ENCODE peak calls at places on chromosomes 11 and 22, in eight cellular contexts. One of them, this sample, is unnamed.

GRCh38 chr11:68659158-68659921 is 25.0 kb upstream of the GAL start:
- DNase-seq in GM23338: no peak
- DNase-seq in brain microvascular endothelial cell: peak
- DNase-seq in epithelial cell of esophagus: peak
- DNase-seq in astrocyte: peak
- DNase-seq in foreskin fibroblast: peak
- DNase-seq in esophagus squamous epithelium: no peak
- DNase-seq in sigmoid colon: peak
- DNase-seq in this sample: peak

GRCh38 chr11:46210133-46210636 is 67.3 kb upstream of the CREB3L1 start:
- DNase-seq in GM23338: no peak
- DNase-seq in brain microvascular endothelial cell: peak
- DNase-seq in epithelial cell of esophagus: peak
- DNase-seq in astrocyte: peak
- DNase-seq in foreskin fibroblast: peak
- DNase-seq in esophagus squamous epithelium: no peak
- DNase-seq in sigmoid colon: no peak
- DNase-seq in this sample: peak

GRCh38 chr11:8192016-8192895 is 23.4 kb upstream of the RIC3 start:
- DNase-seq in GM23338: peak
- DNase-seq in brain microvascular endothelial cell: peak
- DNase-seq in epithelial cell of esophagus: peak
- DNase-seq in astrocyte: peak
- DNase-seq in foreskin fibroblast: peak
- DNase-seq in esophagus squamous epithelium: no peak
- DNase-seq in sigmoid colon: no peak
- DNase-seq in this sample: peak

GRCh38 chr11:68569357-68569756 is 108.8 kb downstream of the PPP6R3 start:
- DNase-seq in GM23338: no peak
- DNase-seq in brain microvascular endothelial cell: no peak
- DNase-seq in epithelial cell of esophagus: no peak
- DNase-seq in astrocyte: peak
- DNase-seq in foreskin fibroblast: no peak
- DNase-seq in esophagus squamous epithelium: no peak
- DNase-seq in sigmoid colon: no peak
- DNase-seq in this sample: no peak

GRCh38 chr22:24486501-24486921 is 8.6 kb upstream of the UPB1 start:
- DNase-seq in GM23338: no peak
- DNase-seq in brain microvascular endothelial cell: peak
- DNase-seq in epithelial cell of esophagus: peak
- DNase-seq in astrocyte: peak
- DNase-seq in foreskin fibroblast: peak
- DNase-seq in esophagus squamous epithelium: no peak
- DNase-seq in sigmoid colon: no peak
- DNase-seq in this sample: peak

GRCh38 chr11:77055913-77056312 is 10.9 kb upstream of the CAPN5 start:
- DNase-seq in GM23338: no peak
- DNase-seq in brain microvascular endothelial cell: no peak
- DNase-seq in epithelial cell of esophagus: no peak
- DNase-seq in astrocyte: no peak
- DNase-seq in foreskin fibroblast: no peak
- DNase-seq in esophagus squamous epithelium: no peak
- DNase-seq in sigmoid colon: peak
- DNase-seq in this sample: no peak

GRCh38 chr11:69883292-69884255 is 64.4 kb upstream of the FGF3 start:
- DNase-seq in GM23338: no peak
- DNase-seq in brain microvascular endothelial cell: no peak
- DNase-seq in epithelial cell of esophagus: no peak
- DNase-seq in astrocyte: no peak
- DNase-seq in foreskin fibroblast: no peak
- DNase-seq in esophagus squamous epithelium: no peak
- DNase-seq in sigmoid colon: no peak
- DNase-seq in this sample: no peak

GRCh38 chr11:44818110-44818509 is 91.3 kb downstream of the TSPAN18 start:
- DNase-seq in GM23338: no peak
- DNase-seq in brain microvascular endothelial cell: no peak
- DNase-seq in epithelial cell of esophagus: no peak
- DNase-seq in astrocyte: no peak
- DNase-seq in foreskin fibroblast: no peak
- DNase-seq in esophagus squamous epithelium: no peak
- DNase-seq in sigmoid colon: no peak
- DNase-seq in this sample: no peak

GRCh38 chr22:41260871-41261270 is 20.1 kb upstream of the CHADL start:
- DNase-seq in GM23338: no peak
- DNase-seq in brain microvascular endothelial cell: no peak
- DNase-seq in epithelial cell of esophagus: no peak
- DNase-seq in astrocyte: no peak
- DNase-seq in foreskin fibroblast: no peak
- DNase-seq in esophagus squamous epithelium: no peak
- DNase-seq in sigmoid colon: no peak
- DNase-seq in this sample: no peak

GRCh38 chr22:26164174-26164573 is 5.1 kb upstream of the SEZ6L start:
- DNase-seq in GM23338: no peak
- DNase-seq in brain microvascular endothelial cell: no peak
- DNase-seq in epithelial cell of esophagus: no peak
- DNase-seq in astrocyte: no peak
- DNase-seq in foreskin fibroblast: no peak
- DNase-seq in esophagus squamous epithelium: no peak
- DNase-seq in sigmoid colon: no peak
- DNase-seq in this sample: no peak

GRCh38 chr22:30265131-30265720 is 1.4 kb downstream of the OSM start:
- DNase-seq in GM23338: no peak
- DNase-seq in brain microvascular endothelial cell: no peak
- DNase-seq in epithelial cell of esophagus: no peak
- DNase-seq in astrocyte: no peak
- DNase-seq in foreskin fibroblast: no peak
- DNase-seq in esophagus squamous epithelium: no peak
- DNase-seq in sigmoid colon: no peak
- DNase-seq in this sample: no peak

GRCh38 chr11:112658521-112658920 is 302.7 kb upstream of the NCAM1 start:
- DNase-seq in GM23338: no peak
- DNase-seq in brain microvascular endothelial cell: no peak
- DNase-seq in epithelial cell of esophagus: peak
- DNase-seq in astrocyte: no peak
- DNase-seq in foreskin fibroblast: no peak
- DNase-seq in esophagus squamous epithelium: no peak
- DNase-seq in sigmoid colon: no peak
- DNase-seq in this sample: no peak

GRCh38 chr11:121091492-121092179 is 9.4 kb upstream of the TECTA start:
- DNase-seq in GM23338: no peak
- DNase-seq in brain microvascular endothelial cell: no peak
- DNase-seq in epithelial cell of esophagus: no peak
- DNase-seq in astrocyte: no peak
- DNase-seq in foreskin fibroblast: no peak
- DNase-seq in esophagus squamous epithelium: no peak
- DNase-seq in sigmoid colon: no peak
- DNase-seq in this sample: no peak

GRCh38 chr11:84817998-84818397 is 809.1 kb downstream of the DLG2 start:
- DNase-seq in GM23338: no peak
- DNase-seq in brain microvascular endothelial cell: peak
- DNase-seq in epithelial cell of esophagus: peak
- DNase-seq in astrocyte: peak
- DNase-seq in foreskin fibroblast: peak
- DNase-seq in esophagus squamous epithelium: no peak
- DNase-seq in sigmoid colon: no peak
- DNase-seq in this sample: peak

GRCh38 chr11:33698921-33699320 is 1.7 kb downstream of the C11orf91 start:
- DNase-seq in GM23338: no peak
- DNase-seq in brain microvascular endothelial cell: no peak
- DNase-seq in epithelial cell of esophagus: no peak
- DNase-seq in astrocyte: no peak
- DNase-seq in foreskin fibroblast: no peak
- DNase-seq in esophagus squamous epithelium: no peak
- DNase-seq in sigmoid colon: no peak
- DNase-seq in this sample: no peak

GRCh38 chr11:78806214-78807004 is 231.7 kb upstream of the NARS2 start:
- DNase-seq in GM23338: no peak
- DNase-seq in brain microvascular endothelial cell: no peak
- DNase-seq in epithelial cell of esophagus: peak
- DNase-seq in astrocyte: no peak
- DNase-seq in foreskin fibroblast: no peak
- DNase-seq in esophagus squamous epithelium: no peak
- DNase-seq in sigmoid colon: no peak
- DNase-seq in this sample: no peak

GRCh38 chr22:30947163-30947820 is 21.3 kb downstream of the MORC2 start:
- DNase-seq in GM23338: no peak
- DNase-seq in brain microvascular endothelial cell: no peak
- DNase-seq in epithelial cell of esophagus: peak
- DNase-seq in astrocyte: no peak
- DNase-seq in foreskin fibroblast: no peak
- DNase-seq in esophagus squamous epithelium: no peak
- DNase-seq in sigmoid colon: no peak
- DNase-seq in this sample: no peak

GRCh38 chr22:41352058-41352457 is 29.7 kb upstream of the TEF start:
- DNase-seq in GM23338: no peak
- DNase-seq in brain microvascular endothelial cell: peak
- DNase-seq in epithelial cell of esophagus: peak
- DNase-seq in astrocyte: peak
- DNase-seq in foreskin fibroblast: peak
- DNase-seq in esophagus squamous epithelium: no peak
- DNase-seq in sigmoid colon: peak
- DNase-seq in this sample: peak

GRCh38 chr11:94732617-94733292 is 35.4 kb upstream of the AMOTL1 start:
- DNase-seq in GM23338: no peak
- DNase-seq in brain microvascular endothelial cell: peak
- DNase-seq in epithelial cell of esophagus: peak
- DNase-seq in astrocyte: peak
- DNase-seq in foreskin fibroblast: peak
- DNase-seq in esophagus squamous epithelium: no peak
- DNase-seq in sigmoid colon: peak
- DNase-seq in this sample: peak

GRCh38 chr11:20342347-20343279 is 20.9 kb upstream of the HTATIP2 start:
- DNase-seq in GM23338: peak
- DNase-seq in brain microvascular endothelial cell: no peak
- DNase-seq in epithelial cell of esophagus: no peak
- DNase-seq in astrocyte: no peak
- DNase-seq in foreskin fibroblast: no peak
- DNase-seq in esophagus squamous epithelium: no peak
- DNase-seq in sigmoid colon: no peak
- DNase-seq in this sample: no peak

GRCh38 chr11:84089072-84090057 is 803.2 kb upstream of the CCDC90B start:
- DNase-seq in GM23338: no peak
- DNase-seq in brain microvascular endothelial cell: no peak
- DNase-seq in epithelial cell of esophagus: peak
- DNase-seq in astrocyte: no peak
- DNase-seq in foreskin fibroblast: no peak
- DNase-seq in esophagus squamous epithelium: no peak
- DNase-seq in sigmoid colon: no peak
- DNase-seq in this sample: no peak

DNA sequence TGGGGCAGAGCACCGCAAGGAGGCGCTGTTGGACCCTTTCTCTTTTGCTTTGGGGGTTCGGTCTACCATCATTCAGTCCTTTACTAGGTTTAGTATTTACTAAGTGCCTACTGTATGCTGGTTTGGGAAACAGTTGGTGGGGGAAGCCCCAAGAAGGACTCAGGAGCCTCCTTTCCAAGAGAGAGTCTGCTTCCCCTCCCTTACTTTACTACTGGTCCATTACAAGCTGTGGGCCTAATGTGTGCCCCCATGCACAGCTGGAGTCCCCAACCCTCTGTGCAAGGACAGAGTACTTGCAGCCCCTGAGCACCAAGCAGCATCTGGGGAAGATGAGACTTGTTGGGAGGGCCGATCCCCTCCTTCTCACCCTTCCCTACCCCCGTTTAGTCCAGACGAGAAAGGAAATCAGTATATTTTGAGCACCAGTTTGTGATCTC is 876 bp upstream of the UBE2L6 start:
- DNase-seq in GM23338: peak
- DNase-seq in brain microvascular endothelial cell: peak
- DNase-seq in epithelial cell of esophagus: peak
- DNase-seq in astrocyte: peak
- DNase-seq in foreskin fibroblast: peak
- DNase-seq in esophagus squamous epithelium: no peak
- DNase-seq in sigmoid colon: peak
- DNase-seq in this sample: peak
- H3K4me3 ChIP-seq in GM23338: peak
- H3K4me3 ChIP-seq in brain microvascular endothelial cell: peak
- H3K4me3 ChIP-seq in epithelial cell of esophagus: peak
- H3K4me3 ChIP-seq in astrocyte: peak
- H3K4me3 ChIP-seq in foreskin fibroblast: peak
- H3K4me3 ChIP-seq in esophagus squamous epithelium: peak
- H3K4me3 ChIP-seq in sigmoid colon: peak
- H3K4me3 ChIP-seq in this sample: peak

DNA sequence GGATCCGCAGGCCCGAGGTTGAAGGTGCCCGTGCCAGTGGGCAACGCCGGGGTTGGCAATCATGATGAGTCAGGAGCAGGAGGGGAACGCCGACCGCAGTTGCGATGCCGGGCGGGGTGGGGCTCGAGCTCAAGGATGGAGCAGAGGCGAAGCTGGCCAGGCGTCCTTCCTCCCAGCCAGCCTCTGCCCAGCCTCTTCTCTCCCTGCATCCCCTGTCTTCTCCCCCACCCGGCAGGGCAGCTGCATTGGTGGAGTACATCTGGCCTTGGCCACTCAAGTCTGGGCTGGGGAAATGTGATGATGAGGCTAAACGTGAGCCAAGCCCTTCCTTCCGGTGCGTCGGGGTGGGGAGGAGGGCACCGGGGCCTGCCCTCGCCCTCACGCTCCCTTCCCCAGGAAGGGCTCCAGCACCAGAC is 3.9 kb downstream of the IFITM10 start:
- DNase-seq in GM23338: no peak
- DNase-seq in brain microvascular endothelial cell: no peak
- DNase-seq in epithelial cell of esophagus: no peak
- DNase-seq in astrocyte: no peak
- DNase-seq in foreskin fibroblast: no peak
- DNase-seq in esophagus squamous epithelium: no peak
- DNase-seq in sigmoid colon: peak
- DNase-seq in this sample: no peak
- H3K4me3 ChIP-seq in GM23338: no peak
- H3K4me3 ChIP-seq in brain microvascular endothelial cell: no peak
- H3K4me3 ChIP-seq in epithelial cell of esophagus: peak
- H3K4me3 ChIP-seq in astrocyte: no peak
- H3K4me3 ChIP-seq in foreskin fibroblast: no peak
- H3K4me3 ChIP-seq in esophagus squamous epithelium: no peak
- H3K4me3 ChIP-seq in sigmoid colon: no peak
- H3K4me3 ChIP-seq in this sample: peak

GRCh38 chr11:62540804-62541671 is 5.6 kb downstream of the AHNAK start:
- DNase-seq in GM23338: no peak
- DNase-seq in brain microvascular endothelial cell: no peak
- DNase-seq in epithelial cell of esophagus: no peak
- DNase-seq in astrocyte: no peak
- DNase-seq in foreskin fibroblast: no peak
- DNase-seq in esophagus squamous epithelium: no peak
- DNase-seq in sigmoid colon: peak
- DNase-seq in this sample: no peak
- H3K4me3 ChIP-seq in GM23338: no peak
- H3K4me3 ChIP-seq in brain microvascular endothelial cell: peak
- H3K4me3 ChIP-seq in epithelial cell of esophagus: peak
- H3K4me3 ChIP-seq in astrocyte: peak
- H3K4me3 ChIP-seq in foreskin fibroblast: peak
- H3K4me3 ChIP-seq in esophagus squamous epithelium: peak
- H3K4me3 ChIP-seq in sigmoid colon: no peak
- H3K4me3 ChIP-seq in this sample: peak

GRCh38 chr11:117094776-117095175 is 3.5 kb downstream of the SIK3 start:
- DNase-seq in GM23338: peak
- DNase-seq in brain microvascular endothelial cell: no peak
- DNase-seq in epithelial cell of esophagus: peak
- DNase-seq in astrocyte: peak
- DNase-seq in foreskin fibroblast: peak
- DNase-seq in esophagus squamous epithelium: no peak
- DNase-seq in sigmoid colon: no peak
- DNase-seq in this sample: no peak
- H3K4me3 ChIP-seq in GM23338: no peak
- H3K4me3 ChIP-seq in brain microvascular endothelial cell: no peak
- H3K4me3 ChIP-seq in epithelial cell of esophagus: no peak
- H3K4me3 ChIP-seq in astrocyte: no peak
- H3K4me3 ChIP-seq in foreskin fibroblast: no peak
- H3K4me3 ChIP-seq in esophagus squamous epithelium: peak
- H3K4me3 ChIP-seq in sigmoid colon: no peak
- H3K4me3 ChIP-seq in this sample: no peak

This sample was measured in skeletal muscle cell.